ENCODE peak calls at places on chromosome 20, in four cellular contexts. Q is WTC11, F is K562, Y is HepG2. M is an unnamed sample.

GRCh38 chr20:49562341-49563014 is 5.5 kb downstream of the PTGIS start:
- DNase-seq in Q (peak; percentile 55), F (peak; percentile 34), Y (no peak), M (no peak)

GRCh38 chr20:19715986-19716385 is 42.1 kb upstream of the RIN2 start:
- DNase-seq in Q (no peak), F (no peak), Y (no peak), M (no peak)

GRCh38 chr20:41050361-41051019 is 21.9 kb downstream of the TOP1 start:
- DNase-seq in Q (no peak), F (peak; percentile 65), Y (no peak), M (no peak)

GRCh38 chr20:45119556-45120266 is 4.6 kb downstream of the WFDC12 start:
- DNase-seq in Q (no peak), F (no peak), Y (no peak), M (no peak)

GRCh38 chr20:43448748-43449535 is 8.8 kb upstream of the SRSF6 start:
- DNase-seq in Q (peak; percentile 42), F (peak; percentile 61), Y (peak; percentile 70), M (peak; percentile 63)

GRCh38 chr20:6381887-6382286 is 259.1 kb upstream of the FERMT1 start:
- DNase-seq in Q (no peak), F (no peak), Y (peak; percentile 50), M (peak; percentile 19)

GRCh38 chr20:19885981-19886665 is 128.1 kb downstream of the RIN2 start:
- DNase-seq in Q (peak; percentile 11), F (no peak), Y (peak; percentile 73), M (no peak)

GRCh38 chr20:48697845-48698491 is 129.8 kb downstream of the PREX1 start:
- DNase-seq in Q (no peak), F (peak; percentile 25), Y (peak; percentile 87), M (peak; percentile 76)

GRCh38 chr20:10516529-10516928 is 81.4 kb downstream of the SLX4IP start:
- DNase-seq in Q (no peak), F (no peak), Y (no peak), M (no peak)

GRCh38 chr20:31559704-31560093 is 45.4 kb upstream of the ID1 start:
- DNase-seq in Q (no peak), F (no peak), Y (no peak), M (no peak)

GRCh38 chr20:7449269-7449668 is 491.0 kb downstream of the HAO1 start:
- DNase-seq in Q (no peak), F (no peak), Y (no peak), M (no peak)

GRCh38 chr20:50266293-50267040 is 75.8 kb downstream of the CEBPB start:
- DNase-seq in Q (no peak), F (no peak), Y (no peak), M (no peak)

GRCh38 chr20:23244207-23244915 is 106.2 kb upstream of the NXT1 start:
- DNase-seq in Q (no peak), F (no peak), Y (no peak), M (no peak)

GRCh38 chr20:57848282-57848681 is 138.5 kb upstream of the PMEPA1 start:
- DNase-seq in Q (no peak), F (no peak), Y (no peak), M (no peak)

GRCh38 chr20:19903168-19903676 is 113.9 kb upstream of the NAA20 start:
- DNase-seq in Q (no peak), F (no peak), Y (peak; percentile 86), M (no peak)

GRCh38 chr20:47189060-47189459 is 167.4 kb downstream of the ZMYND8 start:
- DNase-seq in Q (no peak), F (no peak), Y (no peak), M (no peak)
- TF ChIP-seq FOXJ3 in Q (no peak), F (no peak), Y (no peak), M (no peak)

GRCh38 chr20:46802696-46803445 is 91.8 kb upstream of the EYA2 start:
- DNase-seq in Q (no peak), F (no peak), Y (no peak), M (no peak)

GRCh38 chr20:46799781-46800180 is 90.3 kb downstream of the SLC2A10 start:
- DNase-seq in Q (no peak), F (no peak), Y (no peak), M (no peak)

GRCh38 chr20:46798430-46798829 is 89.0 kb downstream of the SLC2A10 start:
- DNase-seq in Q (no peak), F (no peak), Y (no peak), M (no peak)

GRCh38 chr20:46801003-46801702 is 91.7 kb downstream of the SLC2A10 start:
- DNase-seq in Q (no peak), F (no peak), Y (peak; percentile 27), M (no peak)

GRCh38 chr20:46800405-46800804 is 91.0 kb downstream of the SLC2A10 start:
- DNase-seq in Q (no peak), F (no peak), Y (no peak), M (no peak)
- TF ChIP-seq FOXJ3 in Q (no peak), F (no peak), Y (no peak), M (no peak)

DNA sequence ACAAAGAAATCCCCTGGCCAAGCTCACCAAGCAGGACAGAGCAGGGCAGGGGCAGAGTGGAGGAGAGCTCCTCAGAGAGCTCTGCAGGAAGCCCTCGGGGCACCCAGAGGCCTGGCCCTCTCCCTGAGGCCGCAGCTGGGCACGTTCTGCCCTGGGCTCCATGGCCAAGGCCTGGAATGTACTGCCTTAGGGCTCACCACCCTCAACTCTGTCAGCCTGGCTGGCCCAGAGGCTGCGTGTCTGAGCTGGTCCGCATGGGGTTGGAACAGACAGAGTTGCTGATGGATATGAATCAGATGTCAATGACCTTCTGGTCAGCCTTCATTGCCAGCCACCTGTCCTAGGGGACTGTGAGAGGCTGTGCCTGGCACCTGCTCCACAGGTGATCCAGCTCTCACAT is 33.3 kb upstream of the PCMTD2 start:
- DNase-seq in Q (no peak), F (no peak), Y (no peak), M (no peak)
- TF ChIP-seq FOXJ3 in Q (no peak), F (no peak), Y (no peak), M (no peak)

GRCh38 chr20:62487564-62488086 is 11.8 kb upstream of the GATA5 start:
- DNase-seq in Q (no peak), F (peak; percentile 89), Y (peak; percentile 75), M (peak; percentile 75)

GRCh38 chr20:62489940-62490263 is 14.1 kb upstream of the GATA5 start:
- DNase-seq in Q (no peak), F (no peak), Y (no peak), M (no peak)

GRCh38 chr20:62488470-62488869 is 12.7 kb upstream of the GATA5 start:
- DNase-seq in Q (no peak), F (no peak), Y (no peak), M (no peak)

GRCh38 chr20:62487125-62487524 is 11.3 kb upstream of the GATA5 start:
- DNase-seq in Q (no peak), F (no peak), Y (no peak), M (no peak)

GRCh38 chr20:62489186-62489939 is 13.6 kb upstream of the GATA5 start:
- DNase-seq in Q (no peak), F (peak; percentile 63), Y (no peak), M (no peak)
- TF ChIP-seq FOXJ3 in Q (no peak), F (no peak), Y (no peak), M (no peak)

GRCh38 chr20:56445130-56445529 is 23.3 kb upstream of the RTF2 start:
- DNase-seq in Q (no peak), F (no peak), Y (no peak), M (no peak)

GRCh38 chr20:56443654-56444540 is 24.5 kb upstream of the RTF2 start:
- DNase-seq in Q (no peak), F (no peak), Y (peak; percentile 29), M (no peak)

GRCh38 chr20:56439784-56440291 is 27.8 kb downstream of the CASS4 start:
- DNase-seq in Q (no peak), F (no peak), Y (no peak), M (no peak)

GRCh38 chr20:56440346-56441007 is 27.9 kb upstream of the RTF2 start:
- DNase-seq in Q (no peak), F (no peak), Y (no peak), M (no peak)

DNA sequence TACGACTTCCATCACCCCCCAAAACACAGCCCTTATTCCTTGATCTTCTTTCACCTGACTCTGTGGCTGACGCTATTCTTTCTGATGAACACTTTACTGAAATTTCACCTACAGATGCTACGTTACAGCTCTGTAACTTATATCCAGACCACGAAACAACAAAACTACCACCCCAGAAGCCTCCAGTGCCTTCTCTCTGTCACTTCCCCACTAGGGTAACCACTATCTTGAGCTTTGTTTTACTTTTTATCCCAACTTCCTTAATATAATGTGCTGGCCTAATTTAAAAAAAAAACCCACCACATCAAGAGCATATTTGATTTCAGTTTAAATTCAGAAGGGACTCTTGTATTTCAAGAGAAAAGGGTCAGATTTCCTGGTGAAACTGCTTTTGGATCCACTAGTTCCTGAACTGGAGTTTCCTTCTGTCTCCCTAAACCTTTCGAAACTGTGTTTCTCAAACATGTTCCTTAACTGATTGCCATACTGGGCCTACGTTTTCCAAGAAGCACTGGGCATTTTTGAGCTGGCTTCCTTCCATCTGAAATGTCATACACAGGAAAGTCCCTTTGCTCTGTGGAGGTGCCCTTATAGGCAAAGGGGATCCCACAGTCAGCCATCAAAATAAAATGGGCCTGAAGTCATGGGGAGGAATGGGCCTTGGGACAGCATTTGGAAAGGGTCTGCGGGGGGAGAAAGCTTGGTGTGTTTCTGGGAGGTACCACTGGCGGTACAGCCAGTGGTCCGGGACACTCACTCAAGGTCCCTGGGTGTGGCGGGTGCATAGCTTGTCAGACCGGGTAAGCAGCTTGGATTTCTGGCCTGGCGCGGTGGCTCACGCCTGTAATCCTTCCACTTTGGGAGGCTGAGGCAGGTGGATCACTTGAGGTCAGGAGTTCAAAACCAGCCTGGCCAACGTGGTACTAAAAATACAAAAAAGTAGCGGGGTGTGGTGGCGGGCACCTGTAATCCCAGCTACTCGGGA is 25.8 kb upstream of the RTF2 start:
- DNase-seq in Q (no peak), F (no peak), Y (no peak), M (no peak)
- TF ChIP-seq FOXJ3 in Q (no peak), F (no peak), Y (no peak), M (no peak)

DNA sequence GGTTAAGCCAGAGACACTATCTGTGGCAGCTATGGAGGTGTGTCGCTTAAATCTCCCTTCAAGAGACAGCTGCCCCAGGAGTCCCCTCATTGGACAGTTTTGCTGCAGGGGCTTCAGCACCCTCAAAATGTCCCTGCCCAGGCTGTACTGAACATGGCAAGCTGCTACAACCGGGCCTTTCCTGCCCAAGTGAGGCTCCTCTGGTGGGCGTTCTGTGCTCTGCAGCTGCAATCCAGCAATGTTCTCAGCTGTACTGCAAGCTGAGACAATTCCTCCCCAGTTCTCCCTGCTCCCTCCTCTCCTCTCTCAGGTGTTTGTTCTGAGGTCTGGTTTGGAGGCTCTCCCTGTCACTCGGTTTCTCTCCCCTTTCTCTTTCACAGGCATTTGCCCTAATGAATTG is 190.8 kb upstream of the LAMP5 start:
- DNase-seq in Q (peak; percentile 55), F (no peak), Y (peak; percentile 29), M (peak; percentile 16)
- TF ChIP-seq FOXJ3 in Q (no peak), F (no peak), Y (no peak), M (no peak)

GRCh38 chr20:61576372-61576771 is 324.3 kb downstream of the CDH4 start:
- DNase-seq in Q (no peak), F (no peak), Y (no peak), M (no peak)

GRCh38 chr20:61573415-61574305 is 321.6 kb downstream of the CDH4 start:
- DNase-seq in Q (no peak), F (no peak), Y (no peak), M (peak; percentile 64)

GRCh38 chr20:61579908-61580307 is 327.8 kb downstream of the CDH4 start:
- DNase-seq in Q (no peak), F (no peak), Y (peak; percentile 33), M (no peak)

GRCh38 chr20:61575151-61575937 is 323.3 kb downstream of the CDH4 start:
- DNase-seq in Q (no peak), F (no peak), Y (no peak), M (no peak)

GRCh38 chr20:61577065-61577464 is 325.0 kb downstream of the CDH4 start:
- DNase-seq in Q (no peak), F (no peak), Y (no peak), M (no peak)
- TF ChIP-seq FOXJ3 in Q (no peak), F (no peak), Y (no peak), M (no peak)

M was measured in SK-N-SH.